ENCODE peak calls at places on chromosome X, in nine cellular contexts. N is BJ, J is astrocyte, S is dorsolateral prefrontal cortex, I is left ventricle myocardium inferior, Y is IMR-90, M is GM12865, V is AG09309, R is HFFc6. Q is an unnamed sample.
A peak's percentile ranks its signal among the peaks of the same experiment; 100 is the strongest.

GRCh38 chrX:136209016-136209738 is 42.0 kb downstream of the MAP7D3 start:
- DNase-seq in N (no peak), J (peak; percentile 30), S (no peak), I (peak; percentile 38), Y (peak; percentile 56), M (peak; percentile 17), V (no peak), R (no peak), Q (peak; percentile 41)

GRCh38 chrX:110321670-110322069 is 3.8 kb upstream of the AMMECR1 start:
- DNase-seq in N (no peak), J (no peak), S (no peak), I (no peak), Y (no peak), M (peak; percentile 18), V (no peak), R (no peak), Q (no peak)

GRCh38 chrX:150625875-150626274 is 57.5 kb downstream of the MTM1 start:
- DNase-seq in N (no peak), J (no peak), S (no peak), I (no peak), Y (no peak), M (no peak), V (no peak), R (no peak), Q (no peak)

GRCh38 chrX:3711331-3711917 is 2.0 kb downstream of the PRKX start:
- DNase-seq in N (no peak), J (no peak), S (no peak), I (peak; percentile 20), Y (no peak), M (peak; percentile 32), V (no peak), R (no peak), Q (no peak)

GRCh38 chrX:104342065-104342464 is 87.3 kb upstream of the ESX1 start:
- DNase-seq in N (no peak), J (no peak), S (no peak), I (no peak), Y (no peak), M (no peak), V (no peak), R (no peak), Q (no peak)

GRCh38 chrX:54386314-54386713 is 28.5 kb upstream of the WNK3 start:
- DNase-seq in N (no peak), J (no peak), S (no peak), I (no peak), Y (peak; percentile 25), M (no peak), V (no peak), R (no peak), Q (no peak)

GRCh38 chrX:40169193-40170086 is 71.7 kb upstream of the BCOR start:
- DNase-seq in N (no peak), J (peak; percentile 59), S (no peak), I (no peak), Y (peak; percentile 75), M (peak; percentile 90), V (no peak), R (no peak), Q (peak; percentile 80)

GRCh38 chrX:54237014-54237413 is 54.0 kb upstream of the FAM120C start:
- DNase-seq in N (no peak), J (no peak), S (no peak), I (no peak), Y (no peak), M (no peak), V (no peak), R (no peak), Q (no peak)

GRCh38 chrX:71815121-71815905 is 52.2 kb downstream of the CXorf49B start:
- DNase-seq in N (no peak), J (no peak), S (no peak), I (no peak), Y (no peak), M (no peak), V (no peak), R (no peak), Q (no peak)
- TF ChIP-seq CTCF in N (no peak), J (no peak), S (no peak), I (no peak), Y (no peak), M (no peak), V (no peak), R (no peak), Q (no peak)

GRCh38 chrX:72295745-72296144 is 10.0 kb downstream of the CITED1 start:
- DNase-seq in N (no peak), J (no peak), S (no peak), I (no peak), Y (no peak), M (no peak), V (no peak), R (no peak), Q (no peak)

GRCh38 chrX:72301781-72302180 is 3.9 kb downstream of the CITED1 start:
- DNase-seq in N (no peak), J (no peak), S (no peak), I (no peak), Y (no peak), M (no peak), V (no peak), R (no peak), Q (no peak)

GRCh38 chrX:72296991-72297390 is 8.7 kb downstream of the CITED1 start:
- DNase-seq in N (no peak), J (no peak), S (no peak), I (no peak), Y (no peak), M (no peak), V (no peak), R (no peak), Q (no peak)

GRCh38 chrX:72299891-72300630 is 5.7 kb downstream of the CITED1 start:
- DNase-seq in N (no peak), J (no peak), S (no peak), I (no peak), Y (no peak), M (no peak), V (no peak), R (no peak), Q (no peak)

DNA sequence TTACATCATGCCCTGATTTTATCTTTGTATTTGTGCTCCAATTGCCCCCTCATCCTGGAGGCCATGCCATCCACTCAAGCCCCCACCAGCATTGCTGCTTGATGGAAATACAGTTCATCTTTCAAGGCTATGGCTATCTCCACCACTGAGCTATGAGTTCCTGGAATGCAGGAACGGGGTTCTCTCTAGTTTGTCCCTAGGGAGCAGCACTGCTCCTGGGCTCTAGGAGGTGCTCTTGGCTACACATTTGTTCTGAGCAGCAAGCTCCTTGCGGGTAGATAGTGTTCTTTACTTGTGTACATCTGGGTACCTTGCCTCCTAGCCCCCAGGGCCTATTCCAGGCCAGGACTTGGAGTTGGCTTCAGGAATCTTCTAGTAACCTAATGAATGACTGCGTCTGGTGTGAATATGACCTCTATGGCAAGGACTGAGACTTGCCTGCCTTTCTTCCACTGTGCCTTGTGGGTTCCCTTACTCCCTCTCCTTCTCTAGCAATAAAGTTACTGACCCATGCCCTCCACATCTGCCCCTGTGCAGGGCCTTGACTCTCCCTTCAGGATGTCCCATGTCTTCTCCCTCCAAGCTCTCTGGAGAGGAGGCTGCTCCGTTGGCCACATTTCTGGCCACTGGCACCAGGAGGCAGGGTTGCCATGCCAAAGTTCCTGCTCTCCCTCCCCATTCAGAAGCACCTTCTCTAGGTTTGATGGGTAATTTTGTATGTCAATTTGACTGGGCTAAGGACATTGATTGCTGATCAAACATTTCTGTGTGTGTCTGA is 7.6 kb downstream of the CITED1 start:
- DNase-seq in N (no peak), J (no peak), S (no peak), I (no peak), Y (no peak), M (peak; percentile 40), V (no peak), R (peak; percentile 5), Q (peak; percentile 42)
- TF ChIP-seq CTCF in N (peak; percentile 15), J (no peak), S (no peak), I (peak; percentile 36), Y (peak; percentile 33), M (peak; percentile 44), V (peak; percentile 29), R (peak; percentile 48), Q (peak; percentile 82)

GRCh38 chrX:115960440-115961084 is 210.0 kb upstream of the AGTR2 start:
- DNase-seq in N (no peak), J (no peak), S (no peak), I (no peak), Y (no peak), M (no peak), V (no peak), R (no peak), Q (no peak)

GRCh38 chrX:115958687-115959359 is 211.7 kb upstream of the AGTR2 start:
- DNase-seq in N (no peak), J (no peak), S (no peak), I (no peak), Y (no peak), M (no peak), V (no peak), R (no peak), Q (peak; percentile 28)

GRCh38 chrX:115952417-115953092 is 218.0 kb upstream of the AGTR2 start:
- DNase-seq in N (no peak), J (no peak), S (peak; percentile 46), I (no peak), Y (no peak), M (no peak), V (no peak), R (no peak), Q (peak; percentile 82)

DNA sequence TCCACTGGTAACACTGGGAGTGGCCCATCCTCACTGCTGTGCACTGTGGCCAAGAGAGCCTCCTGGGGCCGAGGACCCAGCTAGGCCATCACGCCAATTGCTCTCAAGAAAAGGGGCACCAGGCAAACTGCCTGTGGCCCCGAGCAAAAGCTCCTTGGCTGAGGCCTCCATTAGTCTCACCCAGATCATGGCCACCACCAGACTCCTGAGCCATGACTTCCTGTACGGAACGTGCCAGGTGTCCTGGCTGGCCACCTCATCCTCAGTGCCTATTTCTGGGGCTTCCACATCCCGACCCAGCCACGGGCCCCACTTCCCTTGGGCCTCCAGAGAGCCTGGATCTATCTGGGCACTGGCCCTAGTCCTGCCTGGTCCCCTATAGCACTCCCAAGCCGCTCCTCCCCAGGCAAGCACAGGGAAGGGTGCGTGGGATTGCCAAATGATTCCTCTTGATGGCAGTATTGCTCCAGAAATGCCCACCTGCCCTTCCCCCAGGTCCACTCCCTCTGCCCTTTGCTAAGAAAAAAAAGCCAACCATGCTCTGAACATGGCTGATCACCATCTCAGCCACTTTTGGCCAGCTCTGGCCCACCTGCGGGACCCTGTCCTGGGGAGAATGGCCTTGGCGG is 212.6 kb upstream of the AGTR2 start:
- DNase-seq in N (no peak), J (no peak), S (no peak), I (no peak), Y (no peak), M (no peak), V (no peak), R (no peak), Q (peak; percentile 72)
- TF ChIP-seq CTCF in N (no peak), J (no peak), S (peak; percentile 55), I (no peak), Y (no peak), M (no peak), V (no peak), R (no peak), Q (peak; percentile 73)

GRCh38 chrX:11259437-11259836 is 33.8 kb upstream of the AMELX start:
- DNase-seq in N (no peak), J (no peak), S (no peak), I (no peak), Y (no peak), M (no peak), V (no peak), R (no peak), Q (no peak)

GRCh38 chrX:11261260-11261659 is 32.0 kb upstream of the AMELX start:
- DNase-seq in N (peak; percentile 19), J (peak; percentile 64), S (no peak), I (no peak), Y (peak; percentile 76), M (no peak), V (peak; percentile 31), R (peak; percentile 66), Q (no peak)

GRCh38 chrX:11254417-11255109 is 38.6 kb upstream of the AMELX start:
- DNase-seq in N (no peak), J (no peak), S (no peak), I (no peak), Y (no peak), M (no peak), V (no peak), R (no peak), Q (no peak)

GRCh38 chrX:11257290-11257689 is 35.9 kb upstream of the AMELX start:
- DNase-seq in N (no peak), J (no peak), S (no peak), I (no peak), Y (no peak), M (no peak), V (no peak), R (no peak), Q (no peak)

GRCh38 chrX:11257711-11258110 is 35.5 kb upstream of the AMELX start:
- DNase-seq in N (no peak), J (no peak), S (no peak), I (no peak), Y (no peak), M (no peak), V (no peak), R (no peak), Q (no peak)
- TF ChIP-seq CTCF in N (no peak), J (no peak), S (no peak), I (no peak), Y (no peak), M (no peak), V (no peak), R (no peak), Q (no peak)

Q was measured in WERI-Rb-1.